ENCODE peak calls at places on chromosomes 7 and 10, in eight cellular contexts. X is prostate gland; N is IMR-90; Q is astrocyte; P is stomach; S is PC-3; H is CD4-positive, CD25-positive, alpha-beta regulatory T cell; W is left ventricle myocardium inferior. L is an unnamed sample. For H3K36me3, the result is how much of the 10 kb centered on the place peaks cover.

GRCh38 chr7:123410273-123410928 is 124.0 kb downstream of the IQUB start:
- DNase-seq in W (peak), Q (peak), X (peak), S (peak), N (no peak), H (no peak), P (no peak), L (no peak)

GRCh38 chr7:19116121-19117080 is 1.0 kb downstream of the TWIST1 start:
- DNase-seq in X (no peak), H (no peak), P (no peak), Q (peak), S (peak), W (no peak), N (peak), L (peak)

GRCh38 chr7:22958742-22959141 is 55.2 kb downstream of the HYCC1 start:
- DNase-seq in H (no peak), S (no peak), P (no peak), N (no peak), Q (no peak), X (no peak), W (no peak), L (no peak)

GRCh38 chr7:100818366-100818765 is 9.0 kb downstream of the EPHB4 start:
- DNase-seq in Q (no peak), P (no peak), N (no peak), H (no peak), S (no peak), W (no peak), X (no peak), L (no peak)

GRCh38 chr7:159015081-159015893 is 129.4 kb downstream of the VIPR2 start:
- DNase-seq in W (peak), N (no peak), S (peak), Q (no peak), P (peak), H (no peak), X (peak), L (no peak)

GRCh38 chr10:6014241-6014761 is 37.0 kb upstream of the IL15RA start:
- DNase-seq in N (peak), X (peak), H (peak), W (no peak), P (peak), Q (peak), S (peak), L (no peak)

GRCh38 chr7:43141091-43141490 is 28.6 kb downstream of the HECW1 start:
- DNase-seq in S (no peak), W (no peak), X (no peak), P (no peak), H (no peak), Q (peak), N (no peak), L (no peak)

GRCh38 chr10:17123062-17123661 is 6.4 kb downstream of the CUBN start:
- DNase-seq in S (peak), X (no peak), Q (peak), P (no peak), N (peak), W (no peak), H (no peak), L (no peak)

GRCh38 chr10:15122477-15123030 is 25.4 kb downstream of the RPP38 start:
- DNase-seq in S (no peak), N (no peak), Q (no peak), H (no peak), P (no peak), X (no peak), W (no peak), L (peak)

GRCh38 chr7:45469103-45469502 is 105.1 kb upstream of the ADCY1 start:
- DNase-seq in P (no peak), Q (peak), N (no peak), S (peak), X (no peak), W (no peak), H (no peak), L (no peak)

GRCh38 chr7:107045980-107046379 is 1.5 kb downstream of the PRKAR2B start:
- DNase-seq in P (no peak), H (no peak), Q (peak), W (no peak), S (peak), X (no peak), N (peak), L (no peak)

GRCh38 chr7:141387521-141388217 is 163.5 kb upstream of the AGK start:
- DNase-seq in W (no peak), S (no peak), X (no peak), N (no peak), Q (no peak), P (no peak), H (no peak), L (no peak)
- H3K4me3 ChIP-seq in W (no peak), S (no peak), X (no peak), N (no peak), Q (no peak), P (no peak), H (no peak), L (no peak)

GRCh38 chr7:92614586-92615237 is 24.5 kb upstream of the FAM133B start:
- DNase-seq in X (no peak), W (peak), N (peak), H (no peak), S (no peak), P (no peak), Q (no peak), L (no peak)
- H3K36me3 ChIP-seq in X (under half), W (under half), N (under half), H (under half), S (under half), P (under half), Q (half or more), L (under half)

GRCh38 chr10:52313350-52314006 is 603 bp upstream of the DKK1 start:
- DNase-seq in N (peak), S (no peak), X (no peak), W (no peak), P (no peak), H (no peak), Q (no peak), L (peak)
- H3K4me3 ChIP-seq in N (peak), S (peak), X (peak), W (peak), P (peak), H (no peak), Q (peak), L (no peak)

GRCh38 chr7:41584746-41585145 is 118.1 kb downstream of the INHBA start:
- DNase-seq in Q (no peak), X (no peak), W (no peak), N (peak), H (no peak), P (no peak), S (peak), L (no peak)

GRCh38 chr7:41582116-41582515 is 120.8 kb downstream of the INHBA start:
- DNase-seq in W (no peak), N (peak), S (no peak), X (no peak), H (no peak), Q (peak), P (no peak), L (no peak)

GRCh38 chr7:41578700-41579099 is 124.2 kb downstream of the INHBA start:
- DNase-seq in W (no peak), X (no peak), P (no peak), Q (peak), S (no peak), H (no peak), N (no peak), L (no peak)

GRCh38 chr7:41579961-41580935 is 122.6 kb downstream of the INHBA start:
- DNase-seq in N (peak), W (no peak), H (no peak), X (no peak), P (no peak), S (peak), Q (peak), L (no peak)

GRCh38 chr7:41581041-41581440 is 121.8 kb downstream of the INHBA start:
- DNase-seq in S (no peak), N (no peak), W (no peak), X (no peak), Q (peak), P (no peak), H (no peak), L (no peak)
- H3K36me3 ChIP-seq in S (under half), N (under half), W (under half), X (under half), Q (under half), P (under half), H (under half), L (under half)

GRCh38 chr10:76040107-76040829 is 608.8 kb downstream of the LRMDA start:
- DNase-seq in W (no peak), Q (no peak), N (no peak), H (no peak), S (no peak), P (no peak), X (no peak), L (no peak)
- H3K4me3 ChIP-seq in W (no peak), Q (no peak), N (no peak), H (no peak), S (no peak), P (no peak), X (no peak), L (no peak)

GRCh38 chr10:13189946-13190345 is 28.6 kb downstream of the MCM10 start:
- DNase-seq in W (no peak), Q (no peak), P (no peak), N (peak), X (no peak), H (no peak), S (no peak), L (no peak)
- H3K36me3 ChIP-seq in W (under half), Q (under half), P (under half), N (under half), X (under half), H (under half), S (under half), L (under half)